ENCODE peak calls at places on chromosomes 1 and 21, in five cellular contexts. M is HEK293T, Z is GM13977, F is T-helper 1 cell, T is NCI-H82. W is an unnamed sample.

GRCh38 chr1:76285578-76286135 is 211.1 kb downstream of the ST6GALNAC3 start:
- DNase-seq in M (no peak), Z (no peak), F (no peak), T (peak), W (no peak)

GRCh38 chr21:33231526-33231925 is 1.8 kb downstream of the IFNAR2 start:
- DNase-seq in M (no peak), Z (peak), F (no peak), T (no peak), W (no peak)

GRCh38 chr21:17775431-17776126 is 43.6 kb downstream of the C21orf91 start:
- DNase-seq in M (no peak), Z (no peak), F (peak), T (no peak), W (no peak)

GRCh38 chr1:231390071-231390470 is 32.0 kb downstream of the EGLN1 start:
- DNase-seq in M (no peak), Z (peak), F (no peak), T (no peak), W (no peak)

GRCh38 chr1:3556336-3556735 is 55.0 kb downstream of the MEGF6 start:
- DNase-seq in M (no peak), Z (no peak), F (no peak), T (no peak), W (no peak)

GRCh38 chr1:201490708-201491131 is 16.2 kb downstream of the CSRP1 start:
- DNase-seq in M (no peak), Z (no peak), F (no peak), T (no peak), W (no peak)

GRCh38 chr21:45048968-45049367 is 25.4 kb upstream of the ADARB1 start:
- DNase-seq in M (no peak), Z (no peak), F (no peak), T (no peak), W (no peak)

GRCh38 chr1:200379431-200379755 is 30.4 kb downstream of the ZNF281 start:
- DNase-seq in M (no peak), Z (no peak), F (no peak), T (no peak), W (peak)

GRCh38 chr1:37765937-37766664 is 1.2 kb upstream of the EPHA10 start:
- DNase-seq in M (no peak), Z (no peak), F (no peak), T (peak), W (no peak)

GRCh38 chr21:37873655-37874054 is 42.6 kb downstream of the KCNJ6 start:
- DNase-seq in M (no peak), Z (no peak), F (no peak), T (no peak), W (no peak)

W was measured in kidney epithelial cell.